ENCODE peak calls at places on chromosomes 1 and 21, in ten cellular contexts. O, Z, U, W, M, K, V, N, X and T are unnamed samples.

GRCh38 chr1:81681570-81681969 is 119.2 kb upstream of the ADGRL2 start:
- DNase-seq in O (no peak), Z (no peak), U (no peak), W (no peak), M (peak; percentile 35), K (no peak), V (no peak), N (no peak), X (no peak), T (no peak)

GRCh38 chr1:195637474-195637873 is 970.8 kb downstream of the KCNT2 start:
- DNase-seq in O (no peak), Z (no peak), U (no peak), W (no peak), M (no peak), K (no peak), V (no peak), N (no peak), X (peak; percentile 10), T (no peak)

GRCh38 chr1:67880056-67880601 is 46.9 kb upstream of the GNG12 start:
- DNase-seq in O (no peak), Z (peak; percentile 42), U (no peak), W (no peak), M (no peak), K (no peak), V (no peak), N (no peak), X (peak; percentile 46), T (no peak)

GRCh38 chr1:47592296-47592975 is 154.6 kb downstream of the FOXD2 start:
- DNase-seq in O (no peak), Z (no peak), U (no peak), W (no peak), M (no peak), K (no peak), V (no peak), N (peak; percentile 78), X (no peak), T (no peak)

GRCh38 chr1:43253173-43253572 is 16.6 kb upstream of the TMEM125 start:
- DNase-seq in O (no peak), Z (no peak), U (no peak), W (no peak), M (no peak), K (no peak), V (no peak), N (no peak), X (no peak), T (no peak)

GRCh38 chr1:108747128-108747827 is 804 bp downstream of the STXBP3 start:
- DNase-seq in O (peak; percentile 91), Z (peak; percentile 72), U (peak; percentile 84), W (peak; percentile 56), M (peak; percentile 66), K (peak; percentile 76), V (no peak), N (peak; percentile 95), X (peak; percentile 80), T (peak; percentile 95)

GRCh38 chr1:231049121-231049979 is 9.3 kb upstream of the FAM89A start:
- DNase-seq in O (peak; percentile 82), Z (no peak), U (no peak), W (no peak), M (no peak), K (no peak), V (no peak), N (no peak), X (no peak), T (no peak)

GRCh38 chr1:216456682-216457081 is 33.4 kb upstream of the USH2A start:
- DNase-seq in O (no peak), Z (no peak), U (no peak), W (no peak), M (no peak), K (no peak), V (no peak), N (no peak), X (peak; percentile 78), T (no peak)

GRCh38 chr1:17485280-17485679 is 45.8 kb upstream of the RCC2 start:
- DNase-seq in O (peak; percentile 61), Z (no peak), U (no peak), W (no peak), M (peak; percentile 27), K (no peak), V (peak; percentile 36), N (no peak), X (no peak), T (no peak)

GRCh38 chr21:39346671-39347327 is 2.1 kb downstream of the HMGN1 start:
- DNase-seq in O (no peak), Z (no peak), U (no peak), W (no peak), M (no peak), K (no peak), V (no peak), N (no peak), X (no peak), T (no peak)

GRCh38 chr1:7752512-7753417 is 18.3 kb upstream of the VAMP3 start:
- DNase-seq in O (peak; percentile 71), Z (peak; percentile 25), U (peak; percentile 62), W (peak; percentile 50), M (peak; percentile 75), K (peak; percentile 57), V (no peak), N (no peak), X (peak; percentile 62), T (peak; percentile 77)

GRCh38 chr21:32370971-32371766 is 21.6 kb downstream of the URB1 start:
- DNase-seq in O (no peak), Z (no peak), U (no peak), W (no peak), M (no peak), K (no peak), V (no peak), N (no peak), X (no peak), T (no peak)

DNA sequence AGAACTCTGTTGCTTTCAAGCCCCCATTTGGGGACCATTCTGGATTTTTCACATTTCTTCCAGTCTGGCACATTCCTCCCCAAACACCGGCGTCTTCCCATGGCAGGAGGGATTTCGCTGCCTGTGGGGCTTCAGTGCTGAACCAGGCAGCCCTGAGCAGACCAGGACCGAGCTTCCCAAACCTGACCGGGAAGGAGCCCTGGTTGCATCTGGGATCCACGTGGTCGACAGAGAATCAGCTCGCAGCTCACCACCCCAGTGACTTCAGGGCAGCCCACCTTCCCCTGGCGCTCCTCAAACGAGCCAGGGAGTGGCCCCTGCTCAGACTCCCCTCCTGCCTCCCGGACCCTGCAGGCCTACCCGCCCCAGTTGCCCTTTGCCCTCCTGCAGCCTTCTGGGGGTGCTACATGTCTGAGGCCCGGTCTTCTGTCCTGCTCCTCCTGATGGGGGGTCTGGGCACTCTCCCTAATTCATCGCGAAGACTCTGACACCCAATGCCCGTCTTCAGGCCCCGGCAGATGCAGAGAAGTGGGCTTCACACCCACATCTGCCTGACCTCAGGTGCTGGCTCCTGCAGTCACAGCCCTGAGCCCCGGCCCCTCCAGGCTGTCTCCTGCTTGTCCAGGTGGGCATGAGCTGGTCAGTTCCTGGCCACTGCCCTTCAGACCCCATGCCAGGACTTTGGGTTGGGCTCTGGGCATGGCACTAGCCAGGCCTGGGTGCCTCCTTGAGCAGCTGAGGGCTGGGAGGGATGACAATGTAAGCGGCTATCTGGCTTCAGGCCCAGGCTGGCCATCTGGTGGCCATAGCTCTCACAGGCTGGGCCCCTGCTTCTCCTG is 26.2 kb upstream of the PRSS38 start:
- DNase-seq in O (no peak), Z (no peak), U (no peak), W (peak; percentile 13), M (no peak), K (no peak), V (no peak), N (peak; percentile 90), X (peak; percentile 66), T (no peak)
- TF ChIP-seq EP300 in O (no peak), Z (no peak), U (no peak), W (no peak), M (no peak), K (no peak), V (no peak), N (no peak), X (no peak), T (no peak)

DNA sequence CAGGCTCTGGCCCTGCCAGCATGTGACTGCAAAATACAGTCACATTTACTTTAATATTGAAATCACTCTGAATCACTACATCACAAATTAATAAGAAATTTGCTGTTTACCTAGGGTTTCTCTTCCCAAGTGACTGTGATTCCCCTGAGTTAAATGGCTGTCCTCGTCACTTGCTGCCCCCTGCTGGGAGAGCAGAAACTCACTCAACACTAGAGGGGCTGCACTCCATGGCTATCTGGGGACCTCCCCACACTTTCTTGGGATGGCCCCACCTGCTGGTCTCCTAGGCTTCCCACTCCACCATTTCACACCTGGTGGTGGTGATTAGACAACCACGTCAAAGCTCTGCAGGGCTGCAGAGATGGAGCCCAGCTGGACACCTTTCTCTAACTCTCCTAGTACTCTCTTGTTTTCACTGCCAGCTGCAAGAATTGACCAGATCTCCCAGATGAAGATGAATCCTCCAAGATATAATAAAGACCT is 63.4 kb downstream of the CD2 start:
- DNase-seq in O (peak; percentile 89), Z (peak; percentile 36), U (peak; percentile 47), W (no peak), M (peak; percentile 32), K (no peak), V (peak; percentile 41), N (no peak), X (peak; percentile 58), T (no peak)
- TF ChIP-seq EP300 in O (peak; percentile 10), Z (no peak), U (no peak), W (no peak), M (no peak), K (no peak), V (no peak), N (no peak), X (no peak), T (no peak)

GRCh38 chr1:33841516-33841915 is 22.4 kb upstream of the HMGB4 start:
- DNase-seq in O (no peak), Z (no peak), U (no peak), W (no peak), M (no peak), K (no peak), V (no peak), N (no peak), X (no peak), T (no peak)
- TF ChIP-seq EP300 in O (no peak), Z (no peak), U (no peak), W (no peak), M (no peak), K (no peak), V (no peak), N (no peak), X (no peak), T (no peak)

DNA sequence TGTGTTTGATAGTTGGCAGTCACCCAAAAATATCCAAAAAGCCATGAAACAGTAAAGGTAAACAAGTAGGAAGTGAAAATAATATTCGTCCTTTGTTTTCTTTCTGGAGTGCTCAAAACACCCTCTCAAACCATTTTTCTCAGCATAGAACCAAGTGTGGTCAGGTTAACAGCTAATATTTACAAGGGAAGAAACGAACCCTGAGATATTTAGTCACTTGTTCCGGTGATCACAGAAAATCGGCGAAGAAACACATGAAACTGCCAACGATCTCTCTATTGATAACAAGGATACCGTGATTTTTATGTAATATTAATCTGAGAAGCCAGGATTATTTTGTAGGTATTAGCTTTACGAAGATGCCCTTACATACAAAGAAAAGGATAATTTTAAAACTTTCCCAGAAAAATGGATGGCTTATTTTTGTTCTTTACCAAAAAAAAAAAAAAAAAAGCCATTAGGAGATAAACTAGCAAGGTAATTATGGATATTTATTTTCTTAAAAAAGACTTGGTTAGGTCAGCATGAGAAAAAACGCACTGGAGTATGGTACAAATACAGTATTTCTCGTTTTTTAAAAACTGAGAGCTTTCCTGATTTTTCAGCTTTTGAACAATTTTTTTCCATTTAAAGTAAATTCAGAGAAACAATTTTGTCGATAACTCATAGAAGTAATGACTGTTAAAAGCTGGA is 107.3 kb upstream of the HNRNPU start:
- DNase-seq in O (no peak), Z (no peak), U (no peak), W (no peak), M (no peak), K (no peak), V (no peak), N (no peak), X (no peak), T (no peak)
- TF ChIP-seq EP300 in O (no peak), Z (no peak), U (no peak), W (no peak), M (no peak), K (no peak), V (no peak), N (no peak), X (no peak), T (no peak)